ENCODE peak calls at places on chromosomes 2 and 18, in four cellular contexts. D is K562, J is GM12878, H is H1. F is an unnamed sample.
A peak's percentile ranks its signal among the peaks of the same experiment; 100 is the strongest.

GRCh38 chr2:54904836-54905235 is 145.4 kb downstream of the RTN4 start:
- DNase-seq in D (no peak), J (no peak), H (no peak), F (peak; percentile 15)

GRCh38 chr2:85132392-85132791 is 800 bp upstream of the TCF7L1 start:
- DNase-seq in D (no peak), J (no peak), H (no peak), F (no peak)

GRCh38 chr2:144079808-144080207 is 440.1 kb downstream of the ZEB2 start:
- DNase-seq in D (no peak), J (no peak), H (no peak), F (no peak)

GRCh38 chr2:223779877-223780276 is 57.5 kb downstream of the AP1S3 start:
- DNase-seq in D (peak; percentile 17), J (no peak), H (peak; percentile 62), F (peak; percentile 68)

GRCh38 chr2:131488306-131489205 is 3.6 kb downstream of the MZT2A start:
- DNase-seq in D (no peak), J (no peak), H (no peak), F (no peak)

GRCh38 chr2:46050027-46050426 is 247.2 kb upstream of the EPAS1 start:
- DNase-seq in D (no peak), J (no peak), H (no peak), F (no peak)

GRCh38 chr18:13511961-13512572 is 214.3 kb downstream of the FAM210A start:
- DNase-seq in D (no peak), J (no peak), H (no peak), F (no peak)

GRCh38 chr2:225497175-225497574 is 97.7 kb downstream of the NYAP2 start:
- DNase-seq in D (no peak), J (no peak), H (no peak), F (no peak)

GRCh38 chr18:45775241-45775676 is 50.2 kb upstream of the SIGLEC15 start:
- DNase-seq in D (peak; percentile 15), J (no peak), H (peak; percentile 75), F (no peak)

GRCh38 chr18:51013259-51013658 is 16.8 kb upstream of the SMAD4 start:
- DNase-seq in D (no peak), J (no peak), H (no peak), F (no peak)

GRCh38 chr2:204357175-204357695 is 188.0 kb upstream of the PARD3B start:
- DNase-seq in D (no peak), J (no peak), H (no peak), F (no peak)

GRCh38 chr18:33128581-33128980 is 311.9 kb downstream of the CCDC178 start:
- DNase-seq in D (no peak), J (no peak), H (no peak), F (no peak)

GRCh38 chr2:239903210-239903609 is 121.9 kb downstream of the NDUFA10 start:
- DNase-seq in D (no peak), J (no peak), H (no peak), F (no peak)

GRCh38 chr18:79789901-79790885 is 7.5 kb upstream of the KCNG2 start:
- DNase-seq in D (no peak), J (no peak), H (no peak), F (no peak)

GRCh38 chr2:43131890-43132522 is 94.4 kb downstream of the ZFP36L2 start:
- DNase-seq in D (no peak), J (no peak), H (no peak), F (no peak)
- H3K4me1 ChIP-seq in D (peaks cover 47% of the 10 kb centered on the region), J (peaks cover 50% of the 10 kb centered on the region), H (peaks cover 17% of the 10 kb centered on the region), F (peaks cover 81% of the 10 kb centered on the region)

DNA sequence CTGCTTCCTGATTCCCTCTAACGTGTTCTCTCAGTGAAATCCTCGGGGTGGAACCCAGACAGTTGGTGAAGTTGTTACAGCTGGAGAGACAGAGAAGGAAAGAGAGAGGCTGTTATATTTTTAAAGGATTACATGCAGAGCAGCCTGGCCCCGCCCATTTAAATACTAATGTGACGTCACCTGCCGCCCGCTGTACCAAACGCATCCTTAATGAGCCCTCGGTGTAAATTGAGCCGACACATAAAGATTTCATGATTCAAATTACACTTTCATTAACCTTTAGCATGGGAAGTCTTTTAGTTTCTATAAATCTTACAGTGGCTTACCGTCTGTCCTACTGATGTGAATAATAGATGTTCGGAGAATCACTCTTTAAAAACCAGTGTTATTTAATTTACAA is 164.0 kb upstream of the SIX3 start:
- DNase-seq in D (peak; percentile 42), J (no peak), H (no peak), F (no peak)
- TF ChIP-seq HDAC6 in D (no peak), J (no peak), H (no peak), F (no peak)

GRCh38 chr18:57434177-57434535 is 1.0 kb upstream of the ONECUT2 start:
- DNase-seq in D (no peak), J (no peak), H (peak; percentile 56), F (no peak)
- H3K4me1 ChIP-seq in D (peaks cover 34% of the 10 kb centered on the region), J (no peaks in the 10 kb centered on the region), H (peaks cover 56% of the 10 kb centered on the region), F (peaks cover 37% of the 10 kb centered on the region)

GRCh38 chr2:232541961-232542714 is 2.6 kb downstream of the CHRNG start:
- DNase-seq in D (peak; percentile 20), J (no peak), H (peak; percentile 39), F (no peak)

GRCh38 chr2:232540441-232541041 is 1.0 kb downstream of the CHRNG start:
- DNase-seq in D (peak; percentile 14), J (no peak), H (peak; percentile 40), F (no peak)

GRCh38 chr2:232542715-232543467 is 3.4 kb downstream of the CHRNG start:
- DNase-seq in D (no peak), J (no peak), H (peak; percentile 39), F (no peak)

GRCh38 chr2:232539298-232540231 is at the start of gene CHRNG:
- DNase-seq in D (no peak), J (no peak), H (peak; percentile 53), F (no peak)

GRCh38 chr2:232541195-232541960 is 1.9 kb downstream of the CHRNG start:
- DNase-seq in D (peak; percentile 23), J (no peak), H (peak; percentile 47), F (no peak)
- TF ChIP-seq HDAC6 in D (no peak), J (no peak), H (no peak), F (no peak)

GRCh38 chr2:170815311-170815710 is 1.4 kb upstream of the GAD1 start:
- DNase-seq in D (no peak), J (no peak), H (no peak), F (no peak)
- H3K4me1 ChIP-seq in D (peaks cover 44% of the 10 kb centered on the region), J (peaks cover 7% of the 10 kb centered on the region), H (peaks cover 46% of the 10 kb centered on the region), F (peaks cover 27% of the 10 kb centered on the region)

DNA sequence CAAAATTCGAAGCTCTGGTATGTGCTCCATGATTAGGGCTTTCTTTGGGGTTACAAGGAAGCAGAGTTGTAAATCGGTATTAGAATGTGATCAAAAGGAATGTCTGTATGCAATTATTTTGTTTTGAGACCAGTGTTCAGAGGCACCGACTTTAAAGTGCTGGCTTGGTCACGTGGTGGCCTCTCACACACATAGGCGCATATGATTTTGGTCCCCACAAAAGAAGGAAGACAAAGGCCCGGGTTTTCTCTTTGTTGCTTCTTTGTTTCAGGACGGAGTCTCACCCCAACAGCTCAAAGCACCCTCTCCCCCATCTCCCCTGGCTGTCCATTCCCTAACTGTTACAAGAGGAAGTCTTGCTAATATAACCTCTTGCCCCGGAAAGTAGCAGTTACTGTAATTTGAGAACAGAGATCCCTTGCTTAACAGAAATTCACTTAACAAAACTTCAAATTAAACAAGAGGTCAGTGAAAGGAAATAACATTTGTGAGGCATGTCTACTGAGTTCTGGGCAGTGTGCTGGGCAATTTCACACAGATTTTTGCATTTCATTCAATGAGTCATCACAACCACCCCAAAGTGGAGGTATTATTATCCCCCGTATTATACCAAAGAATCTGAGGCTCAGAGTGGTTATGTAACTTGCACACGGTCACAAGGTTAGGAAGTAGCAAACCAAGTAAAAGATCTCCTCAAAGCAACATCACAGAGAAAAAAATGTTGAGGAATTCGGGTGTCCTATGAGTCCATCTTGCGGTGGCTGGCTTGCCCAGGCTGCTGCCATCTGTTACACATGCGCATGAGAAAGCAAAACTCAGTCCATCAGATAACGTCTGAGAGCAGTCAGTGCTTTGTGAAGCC is 75.9 kb downstream of the SDC1 start:
- DNase-seq in D (no peak), J (no peak), H (no peak), F (no peak)
- TF ChIP-seq HDAC6 in D (no peak), J (no peak), H (no peak), F (no peak)

F was measured in HepG2.